ENCODE peak calls at places on chromosome 13, in five cellular contexts. S, H, N, L and V are unnamed samples.

GRCh38 chr13:47004552-47004951 is 107.7 kb upstream of the HTR2A start:
- DNase-seq in N (no peak), H (no peak), S (no peak), L (no peak), V (no peak)

GRCh38 chr13:93227280-93227905 is 786 bp downstream of the GPC6 start:
- DNase-seq in H (peak), S (peak), N (no peak), L (peak), V (no peak)

GRCh38 chr13:32501058-32501457 is 37.5 kb downstream of the N4BP2L2 start:
- DNase-seq in H (no peak), S (no peak), N (no peak), L (no peak), V (no peak)

GRCh38 chr13:93736111-93736510 is 509.5 kb downstream of the GPC6 start:
- DNase-seq in L (no peak), N (no peak), S (no peak), H (no peak), V (no peak)

GRCh38 chr13:73608731-73609485 is 525.3 kb downstream of the KLF12 start:
- DNase-seq in N (no peak), H (no peak), L (no peak), S (no peak), V (no peak)

GRCh38 chr13:113853518-113854237 is 10.2 kb downstream of the GAS6 start:
- DNase-seq in S (no peak), N (peak), L (no peak), H (no peak), V (peak)

GRCh38 chr13:83692800-83693199 is 189.5 kb downstream of the SLITRK1 start:
- DNase-seq in H (no peak), S (no peak), L (no peak), N (no peak), V (no peak)

GRCh38 chr13:40379186-40379585 is 287.3 kb downstream of the FOXO1 start:
- DNase-seq in S (no peak), N (no peak), L (no peak), H (no peak), V (no peak)

GRCh38 chr13:42211704-42212103 is 60.2 kb upstream of the AKAP11 start:
- DNase-seq in H (no peak), L (no peak), N (no peak), S (no peak), V (no peak)